ENCODE peak calls at places on chromosomes 6 and 20, in seven cellular contexts. B is brain microvascular endothelial cell, J is mammary epithelial cell, N is MM.1S, C is HepG2, D is left lung, Y is breast epithelium. T is an unnamed sample.

GRCh38 chr6:26284537-26285142 is 80.4 kb upstream of the BTN3A2 start:
- DNase-seq in B (peak), J (peak), N (peak), C (no peak), D (peak), Y (peak), T (no peak)

GRCh38 chr6:11223296-11223695 is 9.2 kb downstream of the NEDD9 start:
- DNase-seq in B (no peak), J (peak), N (no peak), C (no peak), D (no peak), Y (peak), T (no peak)

GRCh38 chr6:30112402-30113376 is at the start of gene TRIM31:
- DNase-seq in B (no peak), J (no peak), N (peak), C (peak), D (no peak), Y (no peak), T (no peak)

GRCh38 chr6:29295623-29296022 is 5.9 kb upstream of the OR14J1 start:
- DNase-seq in B (no peak), J (no peak), N (no peak), C (no peak), D (peak), Y (no peak), T (no peak)

GRCh38 chr20:50120935-50121693 is 8.2 kb upstream of the UBE2V1 start:
- DNase-seq in B (no peak), J (no peak), N (peak), C (peak), D (no peak), Y (peak), T (peak)

GRCh38 chr6:165823609-165824326 is 160.7 kb upstream of the PDE10A start:
- DNase-seq in B (no peak), J (no peak), N (no peak), C (no peak), D (no peak), Y (no peak), T (no peak)

GRCh38 chr20:10581823-10582222 is 92.0 kb downstream of the JAG1 start:
- DNase-seq in B (peak), J (no peak), N (no peak), C (peak), D (no peak), Y (no peak), T (peak)

GRCh38 chr6:80165143-80165542 is 58.7 kb downstream of the BCKDHB start:
- DNase-seq in B (no peak), J (peak), N (peak), C (no peak), D (no peak), Y (no peak), T (peak)

GRCh38 chr20:64107736-64108457 is 532 bp upstream of the NPBWR2 start:
- DNase-seq in B (no peak), J (no peak), N (no peak), C (no peak), D (peak), Y (no peak), T (no peak)

GRCh38 chr20:63522981-63523611 is 2.5 kb downstream of the PPDPF start:
- DNase-seq in B (no peak), J (no peak), N (no peak), C (no peak), D (peak), Y (no peak), T (no peak)

GRCh38 chr20:47298624-47299023 is 57.9 kb downstream of the ZMYND8 start:
- DNase-seq in B (no peak), J (no peak), N (no peak), C (no peak), D (no peak), Y (no peak), T (no peak)

GRCh38 chr20:35568645-35569044 is 26.8 kb downstream of the ERGIC3 start:
- DNase-seq in B (no peak), J (peak), N (peak), C (peak), D (peak), Y (no peak), T (peak)

GRCh38 chr6:127343753-127344659 is 597 bp upstream of the ECHDC1 start:
- DNase-seq in B (peak), J (peak), N (peak), C (peak), D (no peak), Y (no peak), T (no peak)

GRCh38 chr6:29005183-29005885 is at the start of gene ZNF311:
- DNase-seq in B (peak), J (peak), N (peak), C (no peak), D (no peak), Y (no peak), T (peak)

GRCh38 chr6:8017276-8017701 is 46.9 kb downstream of the BLOC1S5 start:
- DNase-seq in B (no peak), J (no peak), N (peak), C (no peak), D (no peak), Y (no peak), T (no peak)

GRCh38 chr20:10033905-10034304 is 882 bp upstream of the ANKEF1 start:
- DNase-seq in B (no peak), J (no peak), N (no peak), C (no peak), D (no peak), Y (no peak), T (no peak)

GRCh38 chr20:48716541-48716940 is 111.3 kb downstream of the PREX1 start:
- DNase-seq in B (no peak), J (no peak), N (no peak), C (no peak), D (no peak), Y (no peak), T (no peak)

GRCh38 chr20:33910056-33910455 is 83.7 kb upstream of the RALY start:
- DNase-seq in B (no peak), J (no peak), N (no peak), C (no peak), D (no peak), Y (no peak), T (no peak)

GRCh38 chr6:34836008-34836407 is 44.1 kb downstream of the BLTP3A start:
- DNase-seq in B (no peak), J (no peak), N (no peak), C (no peak), D (no peak), Y (no peak), T (no peak)

DNA sequence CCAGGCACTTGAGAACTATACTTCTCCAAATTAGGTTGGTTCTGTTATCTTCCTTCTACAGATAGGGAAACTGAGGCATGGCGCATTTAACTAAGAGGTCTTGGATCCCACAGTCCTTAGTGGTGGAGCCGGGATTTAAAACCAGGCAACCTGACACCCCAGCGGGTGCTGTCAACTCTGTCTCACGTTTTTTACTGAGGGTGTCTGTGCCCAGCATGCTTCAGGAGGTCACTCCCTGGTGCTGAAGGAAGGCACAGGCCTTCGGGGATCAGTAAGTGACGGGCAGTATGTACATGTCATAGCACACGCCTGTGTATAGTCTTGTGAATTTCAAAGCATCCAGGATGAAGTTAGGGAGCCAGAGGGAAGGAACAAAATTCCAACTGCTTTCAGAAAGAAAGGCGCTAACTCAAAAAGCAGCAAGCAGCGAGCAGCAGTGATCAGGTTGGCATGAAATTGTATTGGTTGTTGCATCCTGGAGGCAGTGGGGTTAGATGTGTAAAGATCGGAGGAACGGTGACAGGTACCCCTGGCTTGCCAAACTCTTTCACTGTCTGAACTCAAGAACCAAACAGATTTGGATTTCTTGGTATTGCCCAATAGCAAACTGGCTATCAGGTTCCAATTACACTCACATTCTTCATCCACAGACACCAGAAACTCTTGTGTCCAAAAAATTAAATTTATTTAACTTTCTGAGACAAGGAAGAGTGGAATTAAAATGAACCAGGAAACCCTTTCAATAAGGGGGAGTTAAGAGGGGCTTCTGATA is 318.6 kb downstream of the THBS2 start:
- DNase-seq in B (no peak), J (no peak), N (no peak), C (no peak), D (no peak), Y (no peak), T (no peak)
- TF ChIP-seq CTCF in B (no peak), J (no peak), N (no peak), C (no peak), D (no peak), Y (no peak), T (no peak)

DNA sequence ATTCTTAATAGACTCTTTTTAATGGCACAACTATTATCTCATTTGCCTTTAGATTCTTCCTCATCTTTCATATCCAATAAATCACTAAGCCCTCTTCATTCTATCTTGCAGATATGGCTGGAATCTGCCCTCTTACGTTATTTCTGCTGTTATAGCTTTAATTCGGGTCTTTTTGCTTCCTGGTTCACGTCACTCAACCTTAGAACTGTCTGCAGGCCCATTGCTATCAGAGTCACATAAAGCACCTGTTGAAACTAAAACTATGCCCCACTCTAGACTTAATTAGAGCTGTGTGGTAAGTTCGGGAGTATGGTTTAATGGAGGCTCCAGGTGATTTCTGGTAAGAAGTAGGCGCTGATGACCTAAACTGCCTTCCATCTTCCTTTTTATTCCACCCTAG is 988 bp downstream of the QRSL1 start:
- DNase-seq in B (no peak), J (no peak), N (peak), C (no peak), D (no peak), Y (no peak), T (no peak)
- H3K27ac ChIP-seq in B (no peak), J (peak), N (no peak), C (peak), D (no peak), Y (no peak), T (no peak)

DNA sequence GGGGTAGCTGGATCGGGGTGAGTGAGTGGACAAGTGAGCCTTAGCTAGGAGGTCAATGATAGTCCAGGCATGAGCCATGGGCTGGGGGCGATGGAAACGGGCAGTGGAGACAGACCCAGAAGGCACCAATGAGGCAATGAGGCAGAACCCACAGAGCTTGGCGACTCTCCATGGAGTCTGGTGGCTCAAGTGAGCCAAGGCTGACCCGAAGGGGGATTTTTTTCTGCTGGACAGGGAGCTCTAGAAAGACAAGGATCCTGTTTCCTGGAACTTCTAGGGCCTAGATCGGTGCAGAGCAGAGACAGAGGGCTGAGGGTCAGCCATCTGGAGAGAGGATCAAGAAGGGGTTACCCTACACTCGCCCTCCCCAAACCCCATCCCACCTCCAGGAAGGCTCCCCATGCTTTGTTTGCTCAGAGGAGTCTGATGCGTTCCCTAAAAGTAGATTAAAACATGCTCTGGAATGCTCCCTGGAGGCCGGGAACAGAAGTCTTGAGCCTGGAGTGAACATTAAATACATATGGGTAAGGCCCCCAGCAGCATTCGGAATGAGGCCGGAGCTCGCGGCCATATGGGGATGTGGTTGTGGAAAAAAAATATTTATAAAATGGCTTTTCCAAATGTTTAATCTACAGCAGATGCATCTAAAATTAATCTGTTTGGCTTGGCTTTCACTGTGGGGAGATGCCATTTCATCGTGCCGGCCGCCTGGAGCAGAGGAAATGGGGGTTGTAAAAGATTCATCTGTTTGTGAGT is 237.8 kb upstream of the PMEPA1 start:
- DNase-seq in B (peak), J (no peak), N (no peak), C (no peak), D (no peak), Y (no peak), T (no peak)
- TF ChIP-seq CTCF in B (peak), J (no peak), N (no peak), C (no peak), D (no peak), Y (no peak), T (no peak)

DNA sequence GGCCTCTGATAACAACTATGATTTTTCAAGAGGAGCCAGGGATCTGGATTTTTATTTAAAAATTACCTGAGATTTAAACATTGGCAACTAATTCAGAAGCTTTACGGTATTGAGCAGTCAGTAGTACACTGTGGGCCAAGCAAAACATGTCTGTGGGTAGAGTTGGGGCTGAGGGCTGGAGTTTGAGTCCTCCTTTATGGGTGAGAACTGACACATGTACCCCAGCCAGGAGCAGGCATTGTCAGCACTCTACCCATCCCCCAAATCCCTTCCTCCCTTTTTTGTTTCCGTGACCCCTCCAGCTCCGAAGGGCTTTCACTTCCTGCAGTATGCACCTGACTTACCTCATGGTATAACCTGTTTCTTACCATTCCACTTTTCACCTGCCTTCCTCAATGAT is 131.4 kb downstream of the SNX5 start:
- DNase-seq in B (no peak), J (no peak), N (no peak), C (no peak), D (no peak), Y (no peak), T (no peak)
- H3K27ac ChIP-seq in B (no peak), J (no peak), N (no peak), C (no peak), D (no peak), Y (peak), T (no peak)

GRCh38 chr20:15236812-15237211 is 899.4 kb upstream of the FLRT3 start:
- DNase-seq in B (peak), J (peak), N (peak), C (peak), D (no peak), Y (no peak), T (peak)
- TF ChIP-seq CTCF in B (peak), J (peak), N (peak), C (peak), D (peak), Y (peak), T (no peak)